ENCODE peak calls at places on chromosomes 12 and 14, in seven cellular contexts. A is astrocyte, J is ovary, D is aorta, H is fibroblast of lung, R is uterus, N is A549. T is an unnamed sample. For H3K4me1, the result is how much of the 10 kb centered on the place peaks cover.

GRCh38 chr14:58808828-58809227 is 171.1 kb downstream of the DACT1 start:
- DNase-seq in H (peak), N (no peak), R (no peak), A (no peak), D (no peak), J (peak), T (no peak)

GRCh38 chr12:65182012-65182739 is 12.8 kb downstream of the LEMD3 start:
- DNase-seq in A (no peak), H (no peak), J (no peak), D (no peak), R (no peak), N (no peak), T (no peak)

GRCh38 chr12:112261559-112261958 is 120.7 kb downstream of the HECTD4 start:
- DNase-seq in A (no peak), H (no peak), J (no peak), R (peak), N (peak), D (no peak), T (no peak)

GRCh38 chr12:104165801-104166200 is 27.8 kb upstream of the NFYB start:
- DNase-seq in J (no peak), H (no peak), N (no peak), D (no peak), A (no peak), R (no peak), T (no peak)

GRCh38 chr12:49566361-49566760 is 1.6 kb downstream of the MCRS1 start:
- DNase-seq in N (no peak), D (peak), H (no peak), R (no peak), A (no peak), J (no peak), T (no peak)

GRCh38 chr14:45253754-45254300 is 825 bp upstream of the MIS18BP1 start:
- DNase-seq in D (peak), J (peak), N (peak), H (no peak), A (peak), R (no peak), T (no peak)

GRCh38 chr12:6605425-6606330 is 1.5 kb downstream of the CHD4 start:
- DNase-seq in R (no peak), J (no peak), N (peak), H (no peak), D (no peak), A (peak), T (peak)

GRCh38 chr12:80551897-80552296 is 107.9 kb downstream of the PTPRQ start:
- DNase-seq in R (peak), A (peak), N (peak), H (peak), J (no peak), D (no peak), T (no peak)

GRCh38 chr14:77086951-77087350 is 11.1 kb upstream of the CIPC start:
- DNase-seq in R (no peak), J (no peak), N (no peak), D (no peak), A (no peak), H (no peak), T (no peak)

GRCh38 chr12:12048714-12049113 is 22.0 kb upstream of the BCL2L14 start:
- DNase-seq in D (no peak), N (no peak), R (no peak), H (no peak), J (no peak), A (no peak), T (no peak)

GRCh38 chr12:97168804-97169203 is 261.7 kb downstream of the NEDD1 start:
- DNase-seq in D (no peak), N (no peak), J (no peak), H (no peak), A (peak), R (no peak), T (no peak)

GRCh38 chr12:92987846-92988621 is 58.9 kb upstream of the EEA1 start:
- DNase-seq in R (no peak), D (no peak), J (peak), N (no peak), A (no peak), H (no peak), T (no peak)

GRCh38 chr12:12486661-12487240 is 75.9 kb downstream of the DUSP16 start:
- DNase-seq in D (no peak), R (no peak), N (no peak), H (no peak), J (no peak), A (no peak), T (no peak)

GRCh38 chr14:103867020-103867419 is 19.6 kb upstream of the PPP1R13B start:
- DNase-seq in J (no peak), H (no peak), A (no peak), R (no peak), N (no peak), D (no peak), T (no peak)

GRCh38 chr14:101854366-101854765 is 92.9 kb downstream of the PPP2R5C start:
- DNase-seq in D (no peak), A (no peak), R (no peak), H (no peak), J (no peak), N (no peak), T (peak)

GRCh38 chr14:57960946-57961792 is 95.3 kb upstream of the SLC35F4 start:
- DNase-seq in N (no peak), A (no peak), D (no peak), J (no peak), R (no peak), H (no peak), T (no peak)

GRCh38 chr14:93954900-93955891 is 21.2 kb downstream of the ASB2 start:
- DNase-seq in H (no peak), D (no peak), J (no peak), R (no peak), A (no peak), N (no peak), T (peak)
- H3K27ac ChIP-seq in H (no peak), D (no peak), J (no peak), R (no peak), A (no peak), N (no peak), T (peak)

DNA sequence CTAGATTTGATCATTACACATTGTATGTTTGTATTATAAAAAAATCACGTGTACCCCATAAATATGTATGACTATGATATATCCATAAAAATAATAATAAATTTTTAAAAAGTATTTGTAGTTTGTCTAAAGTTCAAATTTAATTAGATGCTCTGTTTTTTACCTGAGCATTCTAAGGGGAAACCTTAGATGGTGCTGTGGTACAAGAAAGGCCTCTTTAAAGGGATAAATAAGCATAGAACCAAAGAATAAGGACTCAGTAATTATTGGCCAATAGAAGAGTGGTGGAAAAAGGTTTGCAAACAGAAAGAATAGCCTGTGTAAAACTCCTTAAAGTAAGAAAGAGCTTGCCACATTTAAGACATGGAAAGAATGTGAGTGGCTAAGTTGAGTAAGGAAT is 580.1 kb upstream of the SEL1L start:
- DNase-seq in N (no peak), J (no peak), D (no peak), A (no peak), R (no peak), H (no peak), T (no peak)
- H3K4me1 ChIP-seq in N (under half), J (under half), D (under half), A (under half), R (under half), H (under half), T (under half)

DNA sequence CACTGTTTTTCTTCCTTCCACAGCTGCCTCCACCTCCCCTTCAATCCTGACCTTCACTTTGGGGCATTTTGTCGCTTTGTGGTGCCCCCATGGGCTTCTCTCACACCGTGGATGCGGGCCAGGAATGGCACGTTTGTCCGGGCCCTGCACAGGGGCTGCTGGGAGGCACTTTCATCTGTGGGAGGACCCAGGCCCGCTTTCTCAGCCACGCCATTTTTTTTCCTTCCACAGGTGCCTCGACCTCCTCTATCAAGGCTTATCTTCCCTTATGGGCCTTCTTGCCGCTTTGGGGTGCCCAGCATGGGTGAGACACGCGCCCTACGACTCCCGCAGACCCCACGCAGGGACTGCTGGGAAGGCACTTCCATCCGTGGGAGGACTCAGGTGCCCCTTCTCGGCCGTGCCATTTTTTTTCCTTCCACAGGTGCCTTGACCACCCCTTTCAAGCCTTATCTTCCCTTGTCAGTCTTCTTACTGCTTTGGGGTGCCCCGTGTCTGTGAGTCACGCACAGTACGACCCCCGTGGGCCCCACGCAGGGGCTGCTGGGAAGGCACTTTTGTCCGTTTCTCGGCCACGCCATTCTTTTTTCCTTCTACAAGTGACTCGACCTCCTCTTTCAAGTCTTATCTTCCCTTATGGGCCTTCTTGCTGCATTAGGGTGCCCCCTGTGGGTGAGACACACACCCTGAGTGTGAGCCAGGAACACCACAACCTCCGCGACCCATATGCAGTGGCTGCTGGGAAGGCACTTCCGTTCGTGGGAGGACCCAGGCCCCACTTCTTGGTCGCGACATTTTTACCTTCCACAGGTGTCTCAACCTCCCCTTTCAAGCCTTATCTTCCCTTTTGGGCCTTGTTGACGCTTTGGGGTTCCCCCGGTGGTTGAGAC is 270.7 kb downstream of the ALG10 start:
- DNase-seq in N (no peak), J (no peak), R (peak), H (no peak), A (no peak), D (peak), T (no peak)
- H3K4me3 ChIP-seq in N (no peak), J (no peak), R (no peak), H (no peak), A (no peak), D (no peak), T (no peak)

GRCh38 chr12:55875704-55876103 is 33.0 kb upstream of the MMP19 start:
- DNase-seq in R (no peak), J (no peak), H (no peak), N (no peak), A (no peak), D (no peak), T (no peak)
- H3K27ac ChIP-seq in R (no peak), J (no peak), H (no peak), N (no peak), A (no peak), D (no peak), T (no peak)

GRCh38 chr12:47397664-47398281 is 308.1 kb downstream of the RPAP3 start:
- DNase-seq in J (no peak), R (no peak), H (peak), A (peak), N (peak), D (no peak), T (peak)

GRCh38 chr12:47394070-47394469 is 311.8 kb downstream of the RPAP3 start:
- DNase-seq in A (peak), N (no peak), J (no peak), D (no peak), H (no peak), R (no peak), T (no peak)

GRCh38 chr12:47396902-47397663 is 308.7 kb downstream of the RPAP3 start:
- DNase-seq in H (no peak), N (no peak), J (no peak), D (no peak), A (no peak), R (no peak), T (no peak)

GRCh38 chr12:47391566-47391965 is 311.8 kb upstream of the AMIGO2 start:
- DNase-seq in R (no peak), J (no peak), N (no peak), H (no peak), A (peak), D (no peak), T (peak)

DNA sequence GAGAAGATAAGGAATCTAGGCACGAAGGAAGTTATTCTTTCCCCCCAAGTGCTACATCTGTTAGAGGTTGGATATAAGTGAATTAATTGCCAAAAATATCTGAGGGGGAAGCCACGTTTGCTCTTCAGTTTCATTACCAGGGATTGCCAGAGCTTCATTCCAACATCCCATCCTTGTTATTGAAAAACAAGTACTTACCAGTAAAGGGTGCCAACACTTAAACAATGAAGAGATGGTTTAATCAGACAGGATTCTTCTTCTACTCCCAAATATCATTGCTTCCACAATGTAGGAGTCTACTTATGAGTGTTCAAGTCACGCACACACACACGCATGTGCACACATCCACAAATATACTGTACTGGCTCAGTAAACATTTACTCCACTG is 312.4 kb downstream of the RPAP3 start:
- DNase-seq in J (no peak), D (no peak), H (no peak), R (no peak), A (no peak), N (no peak), T (no peak)
- H3K4me1 ChIP-seq in J (under half), D (under half), H (under half), R (under half), A (under half), N (under half), T (half or more)

GRCh38 chr14:89266754-89267153 is 150.3 kb downstream of the FOXN3 start:
- DNase-seq in N (no peak), H (peak), D (no peak), A (peak), R (no peak), J (no peak), T (no peak)
- H3K4me3 ChIP-seq in N (no peak), H (no peak), D (no peak), A (no peak), R (no peak), J (no peak), T (no peak)

GRCh38 chr12:120239776-120240494 is 25.6 kb downstream of the PXN start:
- DNase-seq in N (no peak), H (no peak), R (no peak), A (no peak), J (no peak), D (no peak), T (no peak)

GRCh38 chr12:120241561-120242274 is 23.8 kb downstream of the PXN start:
- DNase-seq in D (no peak), J (no peak), N (no peak), R (no peak), H (peak), A (no peak), T (no peak)

GRCh38 chr12:120240495-120240833 is 25.1 kb downstream of the PXN start:
- DNase-seq in J (no peak), A (no peak), D (no peak), N (no peak), H (no peak), R (no peak), T (no peak)

GRCh38 chr12:120238224-120238616 is 27.3 kb downstream of the PXN start:
- DNase-seq in R (no peak), J (no peak), N (no peak), H (no peak), D (no peak), A (no peak), T (no peak)

DNA sequence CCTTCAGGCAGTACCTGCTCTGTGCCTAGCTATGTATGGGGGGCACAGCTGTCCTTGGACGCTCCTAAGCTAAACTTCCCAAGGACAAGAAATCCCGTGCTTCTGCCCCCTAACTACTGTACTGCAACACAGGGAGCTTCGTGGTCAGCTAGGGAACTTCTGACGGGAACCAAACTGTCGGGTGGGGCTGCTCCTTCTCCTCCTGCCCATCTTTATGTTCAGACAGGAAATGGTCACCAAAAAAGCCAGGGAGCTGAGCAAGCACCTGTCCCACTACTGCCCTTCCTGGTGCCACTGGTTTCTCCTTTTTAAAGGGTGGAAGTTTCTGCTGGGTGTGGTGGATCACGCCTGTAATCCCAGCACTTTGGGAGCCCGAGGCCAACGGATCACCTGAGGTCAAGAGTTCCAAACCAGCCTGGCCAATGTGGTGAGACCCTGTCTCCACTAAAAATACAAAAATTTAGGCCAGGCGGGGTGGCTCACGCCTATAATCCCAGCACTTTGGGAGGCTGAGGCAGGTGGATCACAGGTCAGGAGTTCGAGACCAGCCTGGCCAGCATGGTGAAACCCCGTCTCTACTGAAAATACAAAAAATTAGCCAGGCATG is 26.6 kb downstream of the PXN start:
- DNase-seq in D (no peak), N (no peak), A (no peak), R (no peak), H (no peak), J (no peak), T (no peak)
- H3K27ac ChIP-seq in D (no peak), N (peak), A (peak), R (no peak), H (no peak), J (no peak), T (no peak)